ENCODE peak calls at places on chromosomes 11 and 22, in nine cellular contexts. H is Karpas-422; V is NAMALWA; F is coronary artery; W is pulmonary artery endothelial cell; E is ACHN; D is IMR-90; Z is stimulated activated CD4-positive, alpha-beta T cell treated with anti-CD3 and anti-CD28 coated beads, Interleukin-12 subunit alpha, Interleukin-12 subunit beta, amount 100 ng/mL, for 48 hours; B is activated CD8-positive, alpha-beta memory T cell treated with anti-CD3 and anti-CD28 coated beads for 4 hours. I is an unnamed sample.

GRCh38 chr22:31044262-31044861 is 36.8 kb upstream of the SMTN start:
- DNase-seq in H (no peak), V (no peak), F (no peak), W (no peak), E (no peak), D (peak), Z (no peak), B (no peak), I (no peak)

GRCh38 chr11:86636275-86636674 is 36.1 kb downstream of the ME3 start:
- DNase-seq in H (no peak), V (no peak), F (no peak), W (no peak), E (peak), D (peak), Z (no peak), B (no peak), I (no peak)

GRCh38 chr11:125618383-125618782 is 6.6 kb upstream of the CHEK1 start:
- DNase-seq in H (no peak), V (no peak), F (no peak), W (no peak), E (no peak), D (no peak), Z (no peak), B (no peak), I (no peak)

GRCh38 chr22:41620646-41621098 is at the start of gene DESI1:
- DNase-seq in H (peak), V (no peak), F (no peak), W (no peak), E (peak), D (no peak), Z (no peak), B (peak), I (peak)

GRCh38 chr11:61701298-61701993 is 21.3 kb downstream of the DAGLA start:
- DNase-seq in H (no peak), V (peak), F (no peak), W (no peak), E (peak), D (peak), Z (no peak), B (no peak), I (peak)

GRCh38 chr11:60831501-60832079 is 10.3 kb upstream of the CCDC86 start:
- DNase-seq in H (no peak), V (no peak), F (no peak), W (no peak), E (peak), D (peak), Z (no peak), B (no peak), I (no peak)

GRCh38 chr22:25626146-25626992 is 61.9 kb downstream of the GRK3 start:
- DNase-seq in H (no peak), V (peak), F (no peak), W (no peak), E (no peak), D (no peak), Z (no peak), B (no peak), I (no peak)

GRCh38 chr11:28123151-28123571 is 15.0 kb downstream of the METTL15 start:
- DNase-seq in H (no peak), V (no peak), F (no peak), W (no peak), E (no peak), D (peak), Z (no peak), B (no peak), I (no peak)

GRCh38 chr22:17712441-17712840 is 61.8 kb downstream of the BID start:
- DNase-seq in H (no peak), V (no peak), F (no peak), W (no peak), E (no peak), D (peak), Z (no peak), B (no peak), I (no peak)

GRCh38 chr11:3000032-3000961 is 8.2 kb upstream of the NAP1L4 start:
- DNase-seq in H (no peak), V (no peak), F (peak), W (peak), E (no peak), D (peak), Z (no peak), B (no peak), I (no peak)

GRCh38 chr11:117649656-117650055 is 147.4 kb downstream of the DSCAML1 start:
- DNase-seq in H (no peak), V (no peak), F (no peak), W (no peak), E (no peak), D (no peak), Z (no peak), B (no peak), I (no peak)

GRCh38 chr22:36433318-36434231 is 45.8 kb upstream of the MYH9 start:
- DNase-seq in H (no peak), V (no peak), F (no peak), W (no peak), E (no peak), D (no peak), Z (no peak), B (no peak), I (peak)

GRCh38 chr11:34643846-34644245 is 23.0 kb downstream of the EHF start:
- DNase-seq in H (no peak), V (no peak), F (no peak), W (no peak), E (no peak), D (no peak), Z (no peak), B (no peak), I (no peak)

GRCh38 chr11:73167555-73167954 is 25.4 kb upstream of the FCHSD2 start:
- DNase-seq in H (no peak), V (no peak), F (no peak), W (no peak), E (no peak), D (no peak), Z (no peak), B (no peak), I (no peak)

GRCh38 chr11:65558002-65558784 is at the start of gene LTBP3:
- DNase-seq in H (peak), V (no peak), F (peak), W (no peak), E (peak), D (peak), Z (no peak), B (no peak), I (peak)

GRCh38 chr22:35491908-35492380 is 48.7 kb upstream of the RASD2 start:
- DNase-seq in H (no peak), V (no peak), F (no peak), W (no peak), E (no peak), D (no peak), Z (no peak), B (no peak), I (no peak)

GRCh38 chr11:70912226-70912840 is 340.0 kb downstream of the SHANK2 start:
- DNase-seq in H (no peak), V (no peak), F (no peak), W (no peak), E (peak), D (peak), Z (no peak), B (no peak), I (no peak)

GRCh38 chr22:43228330-43228729 is 41.4 kb upstream of the TTLL12 start:
- DNase-seq in H (peak), V (peak), F (no peak), W (no peak), E (peak), D (peak), Z (no peak), B (no peak), I (peak)

GRCh38 chr11:131038597-131038996 is 122.3 kb upstream of the SNX19 start:
- DNase-seq in H (peak), V (peak), F (no peak), W (no peak), E (peak), D (no peak), Z (no peak), B (no peak), I (peak)

GRCh38 chr22:38317237-38317994 is at the start of gene CSNK1E:
- DNase-seq in H (peak), V (peak), F (no peak), W (no peak), E (peak), D (peak), Z (peak), B (peak), I (peak)

GRCh38 chr11:74770456-74770855 is 21.8 kb downstream of the RNF169 start:
- DNase-seq in H (no peak), V (no peak), F (no peak), W (peak), E (no peak), D (peak), Z (no peak), B (no peak), I (no peak)

GRCh38 chr22:49825944-49826602 is 1.6 kb downstream of the BRD1 start:
- DNase-seq in H (peak), V (peak), F (no peak), W (no peak), E (peak), D (peak), Z (peak), B (peak), I (no peak)

GRCh38 chr11:44753965-44754645 is 27.3 kb downstream of the TSPAN18 start:
- DNase-seq in H (no peak), V (no peak), F (peak), W (no peak), E (no peak), D (no peak), Z (no peak), B (no peak), I (peak)

GRCh38 chr22:45064313-45065268 is 54.8 kb upstream of the PHF21B start:
- DNase-seq in H (no peak), V (no peak), F (no peak), W (no peak), E (peak), D (peak), Z (peak), B (peak), I (no peak)

GRCh38 chr22:28103596-28103995 is 184.5 kb upstream of the PITPNB start:
- DNase-seq in H (no peak), V (no peak), F (no peak), W (no peak), E (no peak), D (no peak), Z (no peak), B (no peak), I (no peak)

GRCh38 chr22:17109976-17110375 is 11.2 kb downstream of the TMEM121B start:
- DNase-seq in H (no peak), V (no peak), F (no peak), W (no peak), E (no peak), D (no peak), Z (no peak), B (no peak), I (no peak)

GRCh38 chr11:37026741-37027140 is 428.7 kb upstream of the RAG2 start:
- DNase-seq in H (no peak), V (no peak), F (no peak), W (no peak), E (no peak), D (no peak), Z (no peak), B (no peak), I (no peak)

GRCh38 chr22:41775338-41775737 is 25.1 kb upstream of the CCDC134 start:
- DNase-seq in H (no peak), V (no peak), F (no peak), W (no peak), E (no peak), D (no peak), Z (no peak), B (no peak), I (no peak)

GRCh38 chr11:27703453-27703852 is 3.2 kb upstream of the BDNF start:
- DNase-seq in H (peak), V (no peak), F (no peak), W (no peak), E (no peak), D (peak), Z (no peak), B (no peak), I (no peak)

I was measured in GM23338.